ENCODE peak calls at places on chromosomes 2 and 18, in five cellular contexts. X, V, L, C and R are unnamed samples.

GRCh38 chr2:122627388-122627787 is 871.9 kb downstream of the TSN start:
- DNase-seq in X (no peak), C (no peak), V (no peak), L (no peak), R (no peak)

GRCh38 chr18:48446582-48447225 is 37.5 kb upstream of the ZBTB7C start:
- DNase-seq in C (peak; percentile 57), V (peak; percentile 88), L (peak; percentile 69), X (no peak), R (no peak)

GRCh38 chr2:119247844-119248271 is 24.2 kb downstream of the STEAP3 start:
- DNase-seq in L (no peak), X (no peak), C (no peak), V (peak; percentile 19), R (no peak)

GRCh38 chr18:66873899-66874298 is 270.0 kb upstream of the CDH19 start:
- DNase-seq in C (no peak), X (no peak), L (no peak), V (no peak), R (no peak)

GRCh38 chr2:172751564-172751963 is 15.9 kb downstream of the RAPGEF4 start:
- DNase-seq in X (no peak), C (no peak), L (no peak), V (no peak), R (no peak)

GRCh38 chr2:26035110-26035728 is 1.3 kb downstream of the RAB10 start:
- DNase-seq in C (no peak), X (no peak), V (no peak), L (no peak), R (no peak)

GRCh38 chr2:30899655-30900054 is 92.4 kb upstream of the CAPN13 start:
- DNase-seq in C (no peak), V (no peak), X (no peak), L (no peak), R (no peak)

GRCh38 chr2:23505984-23506380 is 121.0 kb downstream of the KLHL29 start:
- DNase-seq in C (no peak), X (no peak), V (no peak), L (peak; percentile 79), R (no peak)

DNA sequence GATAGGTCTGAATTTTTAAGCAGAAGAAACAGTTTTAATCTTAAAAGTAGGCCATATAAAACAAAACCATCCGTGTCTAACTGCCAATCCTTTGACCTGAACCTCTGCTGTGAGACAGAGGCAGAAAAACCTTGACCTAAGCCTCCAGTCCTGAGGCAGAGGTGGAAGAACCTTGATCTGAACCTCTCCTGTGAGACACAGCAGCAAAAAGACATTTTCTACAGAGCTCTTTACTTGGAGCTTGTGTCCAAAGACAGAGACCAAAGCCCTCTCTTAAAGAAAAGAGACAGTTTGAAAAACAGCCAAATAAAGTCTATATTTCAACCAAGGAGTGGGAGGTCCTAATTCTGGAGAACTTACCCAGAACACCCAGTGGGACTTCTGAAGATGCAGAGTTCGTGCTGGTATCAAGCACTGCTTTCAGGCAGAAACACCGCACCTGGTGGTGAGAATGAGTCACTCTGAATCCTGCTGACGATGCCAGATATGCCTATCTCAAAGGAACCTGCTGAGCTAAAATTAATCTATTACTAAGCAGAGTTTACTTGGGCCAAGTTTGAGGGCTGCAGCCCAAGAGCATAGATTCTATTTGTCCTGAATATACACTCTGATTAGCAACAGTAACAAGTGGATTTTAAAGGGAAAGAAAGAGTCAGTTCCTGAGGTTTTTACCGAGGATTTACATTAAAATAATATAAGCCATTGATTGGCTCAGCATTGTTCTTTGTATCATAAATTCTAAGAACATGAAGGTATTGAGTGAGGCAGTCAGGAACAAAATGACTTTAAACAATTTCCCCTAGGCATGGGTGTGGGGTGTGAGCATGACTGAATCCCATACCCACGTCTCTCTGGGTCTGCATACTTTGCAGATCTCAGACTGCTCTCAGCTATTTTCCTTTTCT is 806.4 kb downstream of the TRIB2 start:
- DNase-seq in V (peak; percentile 82), X (peak; percentile 78), C (no peak), L (no peak), R (peak; percentile 27)
- TF ChIP-seq CTCF in V (peak; percentile 37), X (peak; percentile 51), C (no peak), L (no peak), R (peak; percentile 29)

GRCh38 chr2:64604929-64605550 is 48.7 kb downstream of the SERTAD2 start:
- DNase-seq in V (peak; percentile 39), L (peak; percentile 92), C (no peak), X (no peak), R (no peak)

GRCh38 chr2:64605991-64606494 is 47.7 kb downstream of the SERTAD2 start:
- DNase-seq in C (no peak), V (no peak), L (no peak), X (no peak), R (no peak)

GRCh38 chr2:64608867-64609228 is 44.9 kb downstream of the SERTAD2 start:
- DNase-seq in L (no peak), V (no peak), C (no peak), X (no peak), R (no peak)

GRCh38 chr2:64607381-64607780 is 46.3 kb downstream of the SERTAD2 start:
- DNase-seq in X (no peak), C (no peak), L (no peak), V (no peak), R (no peak)

GRCh38 chr2:64606495-64607363 is 47.0 kb downstream of the SERTAD2 start:
- DNase-seq in X (peak; percentile 92), C (no peak), L (peak; percentile 84), V (peak; percentile 79), R (peak; percentile 67)
- H3K4me3 ChIP-seq in X (peak overlapping the region; percentile 44), C (no peak overlapping the region), L (no peak overlapping the region), V (no peak overlapping the region), R (no peak overlapping the region)

GRCh38 chr2:101795033-101795432 is 97.5 kb downstream of the MAP4K4 start:
- DNase-seq in V (no peak), X (no peak), L (no peak), C (no peak), R (no peak)

GRCh38 chr2:101794141-101794540 is 96.6 kb downstream of the MAP4K4 start:
- DNase-seq in X (no peak), C (no peak), L (no peak), V (no peak), R (no peak)

GRCh38 chr2:101790856-101791255 is 93.3 kb downstream of the MAP4K4 start:
- DNase-seq in L (peak; percentile 90), V (no peak), X (no peak), C (no peak), R (no peak)

GRCh38 chr2:101792208-101792607 is 94.7 kb downstream of the MAP4K4 start:
- DNase-seq in V (no peak), C (no peak), L (no peak), X (no peak), R (no peak)

GRCh38 chr2:101793277-101793969 is 95.9 kb downstream of the MAP4K4 start:
- DNase-seq in C (no peak), X (no peak), L (no peak), V (no peak), R (no peak)
- TF ChIP-seq CTCF in C (no peak), X (no peak), L (peak; percentile 31), V (no peak), R (peak; percentile 34)

GRCh38 chr2:42139141-42139540 is 30.0 kb upstream of the EML4 start:
- DNase-seq in L (peak; percentile 27), V (no peak), X (no peak), C (no peak), R (no peak)

GRCh38 chr2:42138163-42139016 is 30.8 kb upstream of the EML4 start:
- DNase-seq in C (no peak), L (peak; percentile 99), V (peak; percentile 57), X (no peak), R (peak; percentile 94)

GRCh38 chr2:42140501-42140900 is 28.7 kb upstream of the EML4 start:
- DNase-seq in V (no peak), X (no peak), C (no peak), L (no peak), R (no peak)

GRCh38 chr2:42142476-42143184 is 26.5 kb upstream of the EML4 start:
- DNase-seq in C (no peak), V (no peak), X (no peak), L (no peak), R (no peak)

DNA sequence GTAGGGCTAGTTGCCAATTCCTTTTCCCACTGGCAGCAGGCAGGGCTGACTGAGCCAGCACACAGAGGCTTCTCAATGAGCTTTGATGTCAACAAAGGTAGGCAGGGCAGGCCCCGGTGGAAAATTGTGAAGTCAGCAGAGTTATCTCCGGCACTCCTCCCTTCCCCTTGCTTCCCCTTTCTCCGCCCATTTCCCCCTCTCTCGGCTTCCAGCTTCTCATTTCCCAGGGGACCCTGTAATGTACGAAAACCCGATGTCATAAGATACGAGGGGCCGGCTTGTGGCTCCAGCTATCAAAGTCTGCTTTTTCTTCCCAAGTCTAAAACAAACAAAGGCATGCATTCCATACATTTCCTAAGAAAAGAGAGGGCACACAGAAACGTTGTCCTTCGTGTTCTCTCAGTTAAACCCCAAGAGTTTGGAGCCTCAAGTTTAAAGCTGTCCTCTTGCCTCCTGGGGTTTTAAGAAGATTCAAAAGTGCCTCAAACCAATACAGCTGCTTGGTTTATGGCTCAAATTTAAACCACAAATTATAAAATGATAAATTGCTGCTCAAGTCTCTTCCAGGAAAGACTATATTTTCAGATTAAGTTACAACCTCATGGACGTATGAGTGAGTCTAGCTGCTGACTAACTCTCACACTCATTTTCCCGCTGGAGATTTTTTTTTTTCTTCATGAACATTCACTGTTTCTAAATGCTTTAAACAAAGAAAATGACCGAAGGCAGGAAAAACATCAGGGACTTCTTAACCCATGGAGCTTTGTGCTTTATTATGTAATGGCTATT is 27.3 kb upstream of the EML4 start:
- DNase-seq in L (peak; percentile 87), C (no peak), V (peak; percentile 63), X (no peak), R (no peak)
- H3K4me3 ChIP-seq in L (peak overlapping the region; percentile 48), C (peak overlapping the region; percentile 29), V (peak overlapping the region; percentile 14), X (no peak overlapping the region), R (no peak overlapping the region)

GRCh38 chr2:1588994-1589611 is 155.2 kb downstream of the PXDN start:
- DNase-seq in C (no peak), L (peak; percentile 54), X (no peak), V (no peak), R (no peak)
- TF ChIP-seq CTCF in C (no peak), L (peak; percentile 0), X (peak; percentile 32), V (no peak), R (no peak)

GRCh38 chr18:75782826-75783225 is 355.3 kb upstream of the SMIM21 start:
- DNase-seq in C (no peak), X (no peak), L (no peak), V (no peak), R (no peak)

GRCh38 chr18:75777630-75778029 is 350.1 kb upstream of the SMIM21 start:
- DNase-seq in X (no peak), L (no peak), C (no peak), V (no peak), R (no peak)

GRCh38 chr18:75775121-75775520 is 347.6 kb upstream of the SMIM21 start:
- DNase-seq in C (no peak), X (no peak), V (no peak), L (peak; percentile 67), R (no peak)

GRCh38 chr18:75779910-75780309 is 352.4 kb upstream of the SMIM21 start:
- DNase-seq in X (no peak), L (no peak), V (no peak), C (no peak), R (no peak)

DNA sequence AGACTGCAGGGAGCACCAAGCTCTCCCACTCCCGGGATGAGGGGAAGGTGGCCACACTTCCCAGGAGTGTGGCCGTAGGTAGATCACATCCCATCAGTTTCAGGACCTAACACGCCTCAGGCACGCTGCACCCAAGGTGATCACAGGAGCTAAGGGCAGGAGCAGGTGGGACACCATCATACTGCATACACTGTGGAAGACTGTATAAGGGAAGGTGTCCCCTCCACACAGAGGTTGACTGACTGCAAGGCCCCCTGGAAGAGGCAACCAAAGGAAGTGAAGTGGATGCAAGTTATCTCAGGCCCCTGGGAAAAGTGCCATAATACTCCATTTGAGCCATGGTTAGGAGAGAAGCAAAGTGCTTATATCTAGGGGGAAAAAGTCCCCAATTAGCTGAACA is 351.9 kb upstream of the SMIM21 start:
- DNase-seq in C (no peak), V (no peak), X (no peak), L (no peak), R (no peak)
- H3K4me3 ChIP-seq in C (no peak overlapping the region), V (no peak overlapping the region), X (no peak overlapping the region), L (no peak overlapping the region), R (no peak overlapping the region)